ENCODE peak calls at places on chromosomes 4 and X, in seven cellular contexts. S, A, I, W, J, Z and R are unnamed samples.
A peak's percentile ranks its signal among the peaks of the same experiment; 100 is the strongest.

GRCh38 chr4:3723232-3723642 is 42.9 kb upstream of the ADRA2C start:
- DNase-seq in I (no peak), Z (no peak), W (no peak), J (no peak), S (no peak), A (no peak), R (no peak)

GRCh38 chr4:37243061-37243460 is 1.5 kb upstream of the NWD2 start:
- DNase-seq in Z (peak; percentile 45), S (peak; percentile 3), W (peak; percentile 67), A (no peak), I (no peak), J (peak; percentile 63), R (no peak)

GRCh38 chrX:39815621-39816020 is 282.1 kb downstream of the BCOR start:
- DNase-seq in A (peak; percentile 7), W (peak; percentile 88), J (peak; percentile 56), Z (no peak), S (no peak), I (no peak), R (peak; percentile 50)

GRCh38 chr4:185911556-185912064 is 99.6 kb upstream of the SORBS2 start:
- DNase-seq in W (no peak), A (peak; percentile 4), Z (no peak), I (no peak), J (no peak), S (no peak), R (no peak)

GRCh38 chr4:185833055-185833598 is 21.1 kb upstream of the SORBS2 start:
- DNase-seq in S (no peak), W (peak; percentile 50), J (no peak), A (peak; percentile 21), Z (no peak), I (no peak), R (no peak)

GRCh38 chrX:134431894-134432293 is 28.1 kb upstream of the HPRT1 start:
- DNase-seq in Z (no peak), I (no peak), S (no peak), J (no peak), A (peak; percentile 66), W (no peak), R (peak; percentile 34)

GRCh38 chrX:81202989-81203388 is 1.1 kb downstream of the SH3BGRL start:
- DNase-seq in A (no peak), S (no peak), W (no peak), I (no peak), Z (no peak), J (no peak), R (no peak)

GRCh38 chr4:159222158-159222557 is 119.3 kb downstream of the RAPGEF2 start:
- DNase-seq in S (no peak), I (no peak), J (no peak), W (no peak), Z (no peak), A (no peak), R (no peak)

GRCh38 chrX:112067601-112068000 is 15.0 kb downstream of the TRPC5 start:
- DNase-seq in A (no peak), S (no peak), W (no peak), Z (no peak), J (no peak), I (no peak), R (no peak)

GRCh38 chr4:79585834-79586233 is 177.8 kb upstream of the GK2 start:
- DNase-seq in S (no peak), Z (no peak), A (no peak), W (peak; percentile 68), J (peak; percentile 77), I (peak; percentile 58), R (no peak)

GRCh38 chr4:85823295-85823694 is 348.3 kb downstream of the ARHGAP24 start:
- DNase-seq in W (peak; percentile 66), A (peak; percentile 62), S (no peak), Z (no peak), J (peak; percentile 33), I (no peak), R (no peak)

GRCh38 chr4:70945452-70946055 is 43.4 kb downstream of the MOB1B start:
- DNase-seq in A (peak; percentile 66), J (no peak), I (no peak), S (no peak), W (no peak), Z (no peak), R (peak; percentile 29)

GRCh38 chr4:48634688-48635308 is 144.7 kb downstream of the ZAR1 start:
- DNase-seq in Z (no peak), S (no peak), I (no peak), W (no peak), J (no peak), A (no peak), R (no peak)

GRCh38 chrX:69285401-69285871 is 120.2 kb upstream of the PJA1 start:
- DNase-seq in S (no peak), A (no peak), J (no peak), Z (no peak), W (no peak), I (no peak), R (no peak)

GRCh38 chr4:110615366-110616161 is 7.3 kb downstream of the PITX2 start:
- DNase-seq in W (peak; percentile 95), Z (peak; percentile 85), A (no peak), I (no peak), J (peak; percentile 78), S (peak; percentile 58), R (peak; percentile 68)

GRCh38 chrX:9117851-9118250 is 83.9 kb upstream of the FAM9B start:
- DNase-seq in J (no peak), W (no peak), A (peak; percentile 27), S (no peak), Z (no peak), I (peak; percentile 7), R (no peak)
- H3K18ac ChIP-seq in J (no peak overlapping the region), W (no peak overlapping the region), A (no peak overlapping the region), S (no peak overlapping the region), Z (no peak overlapping the region), I (no peak overlapping the region), R (no peak overlapping the region)

GRCh38 chr4:6613676-6614651 is 26.5 kb upstream of the MRFAP1 start:
- DNase-seq in Z (no peak), J (no peak), I (no peak), W (no peak), S (no peak), A (no peak), R (no peak)

GRCh38 chr4:6616087-6616995 is 24.1 kb upstream of the MRFAP1 start:
- DNase-seq in J (no peak), A (no peak), I (no peak), Z (no peak), S (no peak), W (no peak), R (no peak)

GRCh38 chr4:6614701-6615230 is 25.7 kb upstream of the MRFAP1 start:
- DNase-seq in A (no peak), W (no peak), S (no peak), I (no peak), Z (no peak), J (no peak), R (no peak)

GRCh38 chr4:6610856-6611430 is 29.5 kb upstream of the MRFAP1 start:
- DNase-seq in J (no peak), A (no peak), I (no peak), Z (no peak), S (no peak), W (no peak), R (no peak)

DNA sequence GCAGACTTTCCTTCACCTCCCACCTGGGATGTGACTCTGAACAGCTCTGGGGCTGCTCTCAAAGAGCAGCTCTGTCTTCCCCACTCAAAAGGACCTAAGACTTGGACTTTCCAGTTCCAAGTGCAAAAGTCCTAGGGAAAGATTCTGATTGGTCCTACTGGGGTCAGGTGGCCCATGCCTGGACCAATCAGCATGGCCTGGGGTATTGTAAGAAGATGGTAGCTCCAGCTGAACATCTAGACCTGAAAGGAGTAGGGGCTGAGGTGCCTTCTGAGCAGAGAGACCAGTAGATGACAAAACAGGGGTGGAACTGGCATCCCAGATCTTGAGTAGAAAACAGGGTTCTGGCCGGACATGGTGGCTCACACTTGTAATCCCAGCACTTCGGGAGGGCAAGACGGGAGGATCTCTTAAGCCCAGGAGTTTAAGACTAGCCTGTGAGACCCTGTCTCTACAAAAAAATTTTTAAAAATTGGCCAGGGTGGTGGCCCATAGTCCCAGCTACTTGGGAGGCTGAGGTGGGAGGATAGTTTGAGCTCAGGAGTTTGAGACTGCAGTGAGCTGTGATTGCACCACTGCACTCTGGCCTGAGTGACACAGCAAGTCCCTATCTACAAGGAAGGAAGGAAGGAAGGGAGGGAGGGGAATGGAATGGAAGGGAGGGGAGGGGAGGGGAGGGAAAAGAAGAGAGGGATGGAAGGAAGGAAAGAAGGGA is 27.4 kb upstream of the MRFAP1 start:
- DNase-seq in W (no peak), A (no peak), S (no peak), J (no peak), Z (no peak), I (no peak), R (no peak)
- H3K18ac ChIP-seq in W (no peak overlapping the region), A (no peak overlapping the region), S (no peak overlapping the region), J (no peak overlapping the region), Z (no peak overlapping the region), I (no peak overlapping the region), R (no peak overlapping the region)

DNA sequence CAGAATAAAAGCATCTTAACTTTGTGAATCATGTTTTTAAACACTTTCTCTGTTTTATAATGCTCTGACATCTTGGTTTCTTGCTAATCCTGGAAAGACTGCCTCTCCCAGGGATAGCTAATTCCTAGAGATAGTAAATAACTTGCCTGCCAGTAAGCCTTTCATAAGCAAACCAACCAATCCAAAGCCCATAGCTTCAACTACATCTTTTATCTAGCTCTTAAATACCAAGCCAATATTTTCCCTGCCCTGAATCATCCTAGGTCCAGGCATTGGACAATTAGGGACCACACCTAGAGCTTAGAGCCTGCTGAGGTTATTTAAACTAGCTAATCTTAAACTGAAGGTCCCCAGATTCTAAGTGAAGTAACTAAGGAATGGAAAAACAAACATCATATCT is 223.7 kb upstream of the DIPK2B start:
- DNase-seq in J (no peak), W (no peak), Z (no peak), I (no peak), A (no peak), S (no peak), R (no peak)
- H3K18ac ChIP-seq in J (no peak overlapping the region), W (no peak overlapping the region), Z (no peak overlapping the region), I (no peak overlapping the region), A (no peak overlapping the region), S (no peak overlapping the region), R (no peak overlapping the region)

GRCh38 chrX:119101168-119101567 is 26.4 kb downstream of the KIAA1210 start:
- DNase-seq in S (no peak), Z (no peak), I (no peak), J (no peak), A (no peak), W (no peak), R (no peak)

DNA sequence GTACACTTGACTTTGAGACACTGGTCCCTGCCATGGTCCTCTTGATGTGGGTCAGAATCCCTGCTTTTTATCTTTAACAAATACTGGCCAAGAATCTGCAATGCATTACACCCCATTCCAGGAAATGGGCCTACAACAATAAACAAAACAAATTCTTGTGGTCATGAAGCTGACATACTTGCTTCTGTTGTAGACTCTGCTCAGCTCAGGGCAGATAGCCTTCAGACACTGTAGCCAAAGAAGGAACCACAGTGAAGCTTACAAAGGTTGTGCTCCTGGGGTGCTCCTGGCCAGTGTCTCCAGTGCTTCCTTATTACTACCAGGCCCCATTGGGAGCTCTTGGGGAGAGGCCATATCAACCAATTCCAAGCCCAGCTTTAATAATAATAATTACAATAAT is 21.8 kb downstream of the KIAA1210 start:
- DNase-seq in I (no peak), S (no peak), Z (no peak), A (peak; percentile 19), J (no peak), W (no peak), R (peak; percentile 22)
- H3K18ac ChIP-seq in I (no peak overlapping the region), S (no peak overlapping the region), Z (no peak overlapping the region), A (no peak overlapping the region), J (no peak overlapping the region), W (no peak overlapping the region), R (no peak overlapping the region)